ENCODE peak calls at places on chromosomes 7 and 10, in ten cellular contexts. C is D341Med, W is sciatic nerve, R is HS-27A, Q is H9, G is PC-3, E is hippocampal formation, B is A172, X is HEK293T, D is HFF-Myc. I is an unnamed sample.

GRCh38 chr7:6146666-6147065 is 115.5 kb downstream of the ANKRD61 start:
- DNase-seq in X (no peak), D (no peak), Q (no peak), E (no peak), G (no peak), R (no peak), B (no peak), W (no peak), C (no peak), I (no peak)

GRCh38 chr7:74627699-74628411 is 29.7 kb upstream of the GTF2I start:
- DNase-seq in E (peak), D (no peak), Q (peak), X (peak), W (no peak), R (no peak), C (peak), G (no peak), B (no peak), I (no peak)

GRCh38 chr7:134729895-134730294 is 49.5 kb upstream of the CALD1 start:
- DNase-seq in D (no peak), W (no peak), G (no peak), C (no peak), X (no peak), Q (no peak), E (no peak), R (no peak), B (no peak), I (no peak)

GRCh38 chr10:132101529-132101928 is 35.8 kb downstream of the JAKMIP3 start:
- DNase-seq in B (no peak), X (no peak), Q (peak), G (no peak), W (peak), C (no peak), D (no peak), R (no peak), E (no peak), I (no peak)

GRCh38 chr10:58796242-58796641 is 283.6 kb downstream of the BICC1 start:
- DNase-seq in C (peak), G (no peak), Q (peak), D (no peak), R (no peak), E (no peak), W (no peak), B (no peak), X (no peak), I (peak)

GRCh38 chr10:4514445-4515108 is 311.4 kb upstream of the AKR1E2 start:
- DNase-seq in C (no peak), E (peak), X (no peak), D (no peak), Q (no peak), B (no peak), G (no peak), R (no peak), W (peak), I (no peak)

GRCh38 chr7:124171068-124171467 is 138.2 kb upstream of the TMEM229A start:
- DNase-seq in R (no peak), W (no peak), B (peak), D (no peak), E (peak), C (peak), Q (no peak), G (peak), X (no peak), I (peak)

GRCh38 chr7:149462101-149462520 is 1.2 kb upstream of the ZNF777 start:
- DNase-seq in Q (no peak), E (no peak), D (no peak), G (no peak), C (no peak), X (no peak), B (no peak), W (no peak), R (no peak), I (no peak)

GRCh38 chr7:139078399-139078798 is 31.1 kb downstream of the ZC3HAV1 start:
- DNase-seq in R (no peak), Q (no peak), C (no peak), X (no peak), W (no peak), G (peak), B (peak), E (no peak), D (no peak), I (no peak)

I was measured in epithelial cell of esophagus.